ENCODE peak calls at places on chromosomes 12 and 14, in six cellular contexts. B is esophagus muscularis mucosa; R is effector memory CD8-positive, alpha-beta T cell; L is stimulated activated CD4-positive, alpha-beta T cell treated with anti-CD3 and anti-CD28 coated beads, Interleukin-4, amount 100 ng/mL, for 48 hours; Z is cardiac septum; Y is CD4-positive, CD25-positive, alpha-beta regulatory T cell. D is an unnamed sample.

GRCh38 chr12:51262758-51263177 is 7.4 kb downstream of the SMAGP start:
- DNase-seq in Y (peak; percentile 37), B (no peak), L (no peak), Z (no peak), R (peak; percentile 22), D (no peak)

GRCh38 chr14:53035796-53036195 is 84.9 kb upstream of the FERMT2 start:
- DNase-seq in Z (no peak), B (no peak), Y (no peak), R (no peak), L (no peak), D (no peak)

GRCh38 chr14:51650721-51651387 is 856 bp upstream of the FRMD6 start:
- DNase-seq in Z (no peak), Y (peak; percentile 2), L (no peak), R (no peak), B (no peak), D (no peak)

GRCh38 chr12:89797436-89797835 is 88.8 kb upstream of the ATP2B1 start:
- DNase-seq in L (no peak), Z (no peak), B (no peak), R (no peak), Y (no peak), D (no peak)

GRCh38 chr12:569803-570236 is 93.4 kb downstream of the NINJ2 start:
- DNase-seq in L (peak; percentile 85), Z (peak; percentile 93), B (peak; percentile 96), R (peak; percentile 85), Y (peak; percentile 81), D (peak; percentile 98)

GRCh38 chr14:65334765-65335411 is 77.6 kb upstream of the FUT8 start:
- DNase-seq in Z (no peak), R (no peak), B (no peak), L (no peak), Y (no peak), D (no peak)

GRCh38 chr14:103708750-103709187 is 6.5 kb downstream of the XRCC3 start:
- DNase-seq in Z (no peak), L (no peak), R (no peak), Y (no peak), B (no peak), D (no peak)

GRCh38 chr14:44979740-44980346 is 17.9 kb downstream of the TOGARAM1 start:
- DNase-seq in Y (no peak), L (no peak), R (no peak), B (no peak), Z (no peak), D (no peak)

GRCh38 chr14:23352506-23353432 is at the start of gene SLC22A17:
- DNase-seq in Y (peak; percentile 50), Z (peak; percentile 88), B (no peak), R (no peak), L (peak; percentile 46), D (no peak)

GRCh38 chr12:77152623-77153193 is 87.3 kb upstream of the E2F7 start:
- DNase-seq in R (no peak), B (no peak), Z (no peak), L (no peak), Y (no peak), D (no peak)

GRCh38 chr12:1993871-1994371 is 10.3 kb downstream of the DCP1B start:
- DNase-seq in Z (no peak), R (peak; percentile 34), Y (peak; percentile 64), L (no peak), B (no peak), D (no peak)

GRCh38 chr14:28652782-28653181 is 113.8 kb upstream of the FOXG1 start:
- DNase-seq in Y (no peak), B (no peak), L (no peak), R (no peak), Z (no peak), D (no peak)

GRCh38 chr12:67667276-67668073 is 18.9 kb downstream of the DYRK2 start:
- DNase-seq in B (no peak), Z (peak; percentile 89), R (no peak), Y (no peak), L (no peak), D (no peak)

GRCh38 chr12:121388421-121388981 is 11.4 kb upstream of the RNF34 start:
- DNase-seq in R (no peak), Y (no peak), B (no peak), L (no peak), Z (no peak), D (no peak)

GRCh38 chr12:55723516-55724225 is 3.5 kb downstream of the RDH5 start:
- DNase-seq in Z (no peak), Y (no peak), L (no peak), B (no peak), R (no peak), D (no peak)

GRCh38 chr14:35374273-35374681 is 30.3 kb downstream of the NFKBIA start:
- DNase-seq in B (no peak), R (no peak), Y (no peak), Z (no peak), L (no peak), D (no peak)

GRCh38 chr12:19998968-19999792 is 369.2 kb upstream of the PDE3A start:
- DNase-seq in Z (no peak), L (no peak), B (no peak), Y (no peak), R (no peak), D (no peak)

GRCh38 chr12:2957816-2958431 is 1.3 kb upstream of the TEAD4 start:
- DNase-seq in Y (no peak), R (no peak), B (no peak), Z (no peak), L (no peak), D (no peak)

GRCh38 chr12:124466200-124467128 is 100.9 kb downstream of the NCOR2 start:
- DNase-seq in L (peak; percentile 79), Z (peak; percentile 87), R (peak; percentile 86), B (no peak), Y (peak; percentile 94), D (peak; percentile 92)

GRCh38 chr12:75854681-75855309 is 176.8 kb downstream of the PHLDA1 start:
- DNase-seq in Z (no peak), B (no peak), Y (no peak), R (no peak), L (no peak), D (no peak)

GRCh38 chr14:21913759-21914158 is 240.1 kb upstream of the OR4E1 start:
- DNase-seq in Y (peak; percentile 94), Z (no peak), B (no peak), R (peak; percentile 78), L (peak; percentile 68), D (no peak)

D was measured in GM12891.